ENCODE peak calls at places on chromosome 12, in four cellular contexts. G is neuronal stem cell, Z is H9, I is IMR-90. T is an unnamed sample.

GRCh38 chr12:11555743-11556625 is 93.5 kb upstream of the ETV6 start:
- DNase-seq in G (no peak), Z (no peak), I (no peak), T (no peak)

GRCh38 chr12:71129364-71129763 is 28.4 kb downstream of the TSPAN8 start:
- DNase-seq in G (no peak), Z (no peak), I (no peak), T (no peak)

GRCh38 chr12:121453629-121454028 is 53.7 kb downstream of the RNF34 start:
- DNase-seq in G (no peak), Z (peak), I (no peak), T (no peak)

GRCh38 chr12:18320036-18320617 is 58.8 kb downstream of the PIK3C2G start:
- DNase-seq in G (peak), Z (peak), I (peak), T (peak)

GRCh38 chr12:104596128-104596799 is 139.5 kb downstream of the CHST11 start:
- DNase-seq in G (no peak), Z (no peak), I (peak), T (peak)

GRCh38 chr12:65449400-65449799 is 170.9 kb downstream of the MSRB3 start:
- DNase-seq in G (no peak), Z (no peak), I (peak), T (peak)

GRCh38 chr12:51536159-51536558 is 54.9 kb upstream of the SCN8A start:
- DNase-seq in G (no peak), Z (no peak), I (peak), T (peak)

GRCh38 chr12:23847857-23848256 is 101.6 kb downstream of the SOX5 start:
- DNase-seq in G (no peak), Z (no peak), I (no peak), T (no peak)

GRCh38 chr12:110684322-110684836 is 4.5 kb downstream of the HVCN1 start:
- DNase-seq in G (no peak), Z (no peak), I (peak), T (no peak)

GRCh38 chr12:43921666-43922337 is 85.9 kb downstream of the TMEM117 start:
- DNase-seq in G (no peak), Z (no peak), I (peak), T (peak)

GRCh38 chr12:7837366-7837765 is 35.3 kb downstream of the SLC2A14 start:
- DNase-seq in G (no peak), Z (no peak), I (no peak), T (no peak)

GRCh38 chr12:27966870-27967269 is 5.7 kb downstream of the PTHLH start:
- DNase-seq in G (no peak), Z (no peak), I (peak), T (peak)

GRCh38 chr12:82359115-82359478 is 768 bp downstream of the METTL25 start:
- DNase-seq in G (no peak), Z (peak), I (no peak), T (no peak)

GRCh38 chr12:130079254-130079653 is 83.0 kb upstream of the FZD10 start:
- DNase-seq in G (no peak), Z (no peak), I (no peak), T (peak)

GRCh38 chr12:99122959-99123358 is 477.9 kb downstream of the APAF1 start:
- DNase-seq in G (no peak), Z (no peak), I (no peak), T (no peak)

GRCh38 chr12:13179159-13180074 is 17.1 kb upstream of the EMP1 start:
- DNase-seq in G (no peak), Z (peak), I (peak), T (peak)

GRCh38 chr12:1093166-1093751 is 102.2 kb downstream of the ERC1 start:
- DNase-seq in G (peak), Z (no peak), I (peak), T (peak)

GRCh38 chr12:11539156-11539555 is 110.3 kb upstream of the ETV6 start:
- DNase-seq in G (no peak), Z (no peak), I (no peak), T (no peak)

GRCh38 chr12:105278043-105278697 is 42.2 kb upstream of the APPL2 start:
- DNase-seq in G (no peak), Z (no peak), I (peak), T (no peak)

GRCh38 chr12:122013136-122013535 is 8.5 kb upstream of the BCL7A start:
- DNase-seq in G (no peak), Z (no peak), I (no peak), T (no peak)

GRCh38 chr12:94676011-94676709 is 25.8 kb upstream of the TMCC3 start:
- DNase-seq in G (no peak), Z (no peak), I (no peak), T (no peak)

GRCh38 chr12:90368081-90368480 is 586.9 kb downstream of the CCER1 start:
- DNase-seq in G (no peak), Z (no peak), I (no peak), T (no peak)

GRCh38 chr12:46303039-46303666 is 34.3 kb upstream of the SLC38A1 start:
- DNase-seq in G (no peak), Z (no peak), I (peak), T (peak)

GRCh38 chr12:110543252-110543959 is 39.7 kb downstream of the PPTC7 start:
- DNase-seq in G (no peak), Z (no peak), I (peak), T (peak)

GRCh38 chr12:111819191-111820158 is 22.6 kb upstream of the MAPKAPK5 start:
- DNase-seq in G (no peak), Z (no peak), I (no peak), T (peak)

GRCh38 chr12:119804011-119804641 is 73.0 kb downstream of the CIT start:
- DNase-seq in G (peak), Z (peak), I (peak), T (peak)

GRCh38 chr12:52369809-52370208 is 2.5 kb upstream of the KRT85 start:
- DNase-seq in G (no peak), Z (no peak), I (no peak), T (no peak)

GRCh38 chr12:32107376-32108267 is 975 bp downstream of the BICD1 start:
- DNase-seq in G (peak), Z (no peak), I (peak), T (peak)

GRCh38 chr12:76340680-76341435 is 7.4 kb downstream of the BBS10 start:
- DNase-seq in G (no peak), Z (no peak), I (peak), T (peak)

DNA sequence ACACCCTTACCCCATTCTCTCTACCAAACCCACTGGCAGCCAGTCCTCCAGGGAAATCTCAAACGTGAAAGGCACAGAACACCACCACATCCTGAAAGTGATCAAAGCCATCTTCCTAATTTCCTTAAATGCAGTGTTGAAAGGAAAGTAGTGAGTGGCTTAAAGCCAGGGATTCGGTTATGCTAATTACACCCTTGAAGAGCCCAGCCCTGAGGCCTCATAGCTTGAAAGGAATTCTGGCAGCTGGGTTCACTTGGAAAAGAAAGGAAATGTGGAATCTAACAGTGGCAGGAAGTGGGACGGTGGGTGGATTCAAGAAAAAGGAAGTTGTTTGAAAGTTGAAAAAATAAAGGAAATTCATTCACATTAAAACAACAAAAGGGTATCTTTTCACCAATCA is 73.0 kb upstream of the FICD start:
- DNase-seq in G (no peak), Z (peak), I (no peak), T (no peak)
- H2BK15ac ChIP-seq in G (no peak), Z (no peak), I (no peak), T (no peak)

DNA sequence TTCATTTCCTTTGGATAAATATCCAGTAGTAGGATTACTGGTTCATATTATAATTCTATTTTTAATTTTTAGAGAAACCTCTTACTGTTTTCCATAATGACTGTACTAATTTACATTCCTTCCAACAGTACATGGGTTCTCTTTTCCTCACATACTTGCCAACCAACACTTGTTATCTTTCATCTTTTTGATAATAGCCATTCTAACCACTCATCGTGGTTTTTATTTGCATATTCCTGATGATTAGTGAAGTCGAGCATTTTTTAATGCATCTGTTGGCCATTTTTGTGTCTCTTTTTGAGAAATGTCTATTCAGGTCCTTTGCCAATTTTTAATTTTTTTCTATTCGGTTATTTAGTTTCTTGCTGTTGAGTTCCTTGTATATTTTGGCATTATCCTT is 457.7 kb upstream of the PDE3A start:
- DNase-seq in G (no peak), Z (no peak), I (no peak), T (no peak)
- H3K14ac ChIP-seq in G (no peak), Z (no peak), I (no peak), T (no peak)

DNA sequence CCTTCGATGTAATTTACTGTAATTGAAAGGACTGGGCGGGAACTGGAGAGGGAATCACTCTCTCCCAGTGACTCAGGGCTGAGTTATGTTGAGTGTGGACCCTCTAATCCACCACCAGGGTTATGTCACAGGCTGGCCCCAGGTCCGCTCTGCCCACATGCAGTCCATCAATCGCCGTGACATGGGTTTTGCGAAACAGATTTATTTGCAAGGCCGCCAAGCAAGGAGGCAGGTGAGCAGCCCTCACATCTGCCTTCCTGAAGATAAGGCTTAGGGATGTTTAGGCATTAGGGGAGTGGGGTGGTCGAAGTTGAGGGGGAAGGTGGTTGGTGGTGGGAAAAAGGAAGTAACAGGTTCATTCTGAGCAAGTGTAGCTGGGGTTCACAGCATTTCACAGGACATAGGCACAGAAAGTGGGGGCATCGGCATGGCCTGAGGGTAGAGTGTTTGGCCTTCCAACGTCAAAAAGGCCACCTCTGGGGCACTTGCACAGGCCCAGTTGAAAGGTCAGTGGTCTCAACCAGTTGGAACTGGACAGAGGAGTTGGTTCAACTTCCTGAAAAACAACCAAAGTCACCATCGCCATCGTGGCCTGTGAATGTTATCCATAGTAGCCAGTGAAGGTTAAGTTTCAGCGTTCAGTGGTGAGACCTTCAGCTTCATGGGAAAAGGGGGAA is 66.9 kb downstream of the DNAH10 start:
- DNase-seq in G (no peak), Z (no peak), I (no peak), T (no peak)
- H2BK15ac ChIP-seq in G (no peak), Z (no peak), I (no peak), T (no peak)

DNA sequence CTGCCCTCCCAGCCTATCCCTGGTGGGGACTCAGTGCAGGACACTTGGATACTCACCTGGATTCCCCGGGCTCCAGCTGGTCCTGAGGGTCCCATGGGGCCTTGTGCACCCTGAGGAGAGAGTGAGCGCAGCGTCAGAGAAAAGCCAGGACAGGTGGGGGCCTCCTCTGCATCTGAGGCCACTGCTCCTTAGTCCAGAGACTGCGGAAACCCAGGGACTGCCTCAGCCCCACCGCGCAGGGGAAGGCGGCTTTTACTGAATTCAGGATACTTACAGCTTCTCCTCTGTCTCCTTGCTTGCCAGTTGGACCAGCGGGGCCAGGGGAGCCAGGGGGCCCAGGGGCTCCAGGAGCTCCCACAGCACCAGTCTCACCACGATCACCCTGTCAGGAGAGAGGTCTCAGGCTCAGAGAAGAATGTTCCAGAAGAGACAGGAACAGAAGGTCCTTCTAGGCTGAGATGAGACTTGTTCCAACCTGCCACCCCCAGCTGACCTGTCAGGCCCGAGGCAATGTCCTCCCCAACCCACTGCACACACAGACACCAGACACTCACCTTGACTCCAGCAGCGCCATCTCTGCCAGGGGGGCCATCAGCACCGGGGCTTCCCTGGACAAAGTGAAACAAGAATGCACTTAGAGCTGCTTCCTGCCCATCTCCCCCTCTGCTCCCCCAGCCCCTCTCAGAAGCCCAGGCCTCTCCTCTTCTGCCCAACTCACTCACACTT is 13.8 kb downstream of the TMEM106C start:
- DNase-seq in G (no peak), Z (no peak), I (no peak), T (no peak)
- H3K14ac ChIP-seq in G (no peak), Z (no peak), I (no peak), T (no peak)

GRCh38 chr12:2877047-2877958 is at the start of the genes FOXM1 and RHNO1:
- DNase-seq in G (peak), Z (peak), I (peak), T (peak)
- H2BK15ac ChIP-seq in G (peak), Z (no peak), I (peak), T (peak)

GRCh38 chr12:132686831-132687210 is 321 bp downstream of the POLE start:
- DNase-seq in G (no peak), Z (no peak), I (no peak), T (no peak)
- H3K14ac ChIP-seq in G (no peak), Z (peak), I (no peak), T (no peak)

GRCh38 chr12:117538032-117538690 is 176.7 kb upstream of the NOS1 start:
- DNase-seq in G (no peak), Z (no peak), I (no peak), T (no peak)
- H2BK15ac ChIP-seq in G (no peak), Z (no peak), I (no peak), T (no peak)

T was measured in mesenchymal stem cell.